ENCODE peak calls at places on chromosomes 7 and 10, in five cellular contexts. N is T-helper 17 cell, Z is AG04450, P is NCI-H1092, L is NCI-H2029 treated with DMSO at 0.1 percent for 48 hours. S is an unnamed sample.

GRCh38 chr7:26321440-26321839 is 29.8 kb downstream of the SNX10 start:
- DNase-seq in N (no peak), Z (no peak), P (no peak), L (no peak), S (no peak)

GRCh38 chr10:33413093-33413442 is 78.6 kb upstream of the NRP1 start:
- DNase-seq in N (no peak), Z (no peak), P (no peak), L (no peak), S (no peak)

GRCh38 chr10:22320591-22321155 is at the start of gene BMI1:
- DNase-seq in N (peak; percentile 44), Z (peak; percentile 33), P (peak; percentile 44), L (no peak), S (peak; percentile 59)

GRCh38 chr10:18140149-18140956 is at the start of gene CACNB2:
- DNase-seq in N (no peak), Z (no peak), P (peak; percentile 3), L (no peak), S (no peak)

GRCh38 chr10:30587522-30588031 is 42.0 kb downstream of the LYZL2 start:
- DNase-seq in N (no peak), Z (no peak), P (no peak), L (no peak), S (peak; percentile 74)

GRCh38 chr7:63117-63480 is 129.3 kb upstream of the FAM20C start:
- DNase-seq in N (no peak), Z (no peak), P (no peak), L (no peak), S (no peak)

GRCh38 chr7:49483142-49483541 is 290.3 kb upstream of the VWC2 start:
- DNase-seq in N (no peak), Z (no peak), P (no peak), L (no peak), S (no peak)

GRCh38 chr7:20804376-20804775 is 17.7 kb upstream of the SP8 start:
- DNase-seq in N (no peak), Z (no peak), P (no peak), L (no peak), S (no peak)

GRCh38 chr10:127243490-127244272 is 47.3 kb upstream of the INSYN2A start:
- DNase-seq in N (no peak), Z (no peak), P (no peak), L (no peak), S (no peak)

GRCh38 chr10:69180525-69181204 is 631 bp downstream of the SUPV3L1 start:
- DNase-seq in N (no peak), Z (no peak), P (no peak), L (no peak), S (no peak)

GRCh38 chr10:56349611-56350010 is 11.4 kb downstream of the ZWINT start:
- DNase-seq in N (no peak), Z (no peak), P (no peak), L (no peak), S (no peak)

GRCh38 chr7:27123477-27124053 is 7.0 kb downstream of the HOXA4 start:
- DNase-seq in N (no peak), Z (no peak), P (no peak), L (no peak), S (no peak)

GRCh38 chr10:122646511-122647382 is 52.9 kb downstream of the C10orf120 start:
- DNase-seq in N (no peak), Z (no peak), P (no peak), L (no peak), S (no peak)

GRCh38 chr7:73721237-73721848 is 1.9 kb upstream of the STX1A start:
- DNase-seq in N (no peak), Z (no peak), P (peak; percentile 96), L (peak; percentile 76), S (no peak)

GRCh38 chr10:48480397-48481374 is 124.2 kb downstream of the ARHGAP22 start:
- DNase-seq in N (no peak), Z (no peak), P (no peak), L (no peak), S (no peak)

GRCh38 chr7:101678713-101679112 is 49.6 kb upstream of the MYL10 start:
- DNase-seq in N (no peak), Z (no peak), P (no peak), L (no peak), S (no peak)

GRCh38 chr7:86469680-86470295 is 173.9 kb upstream of the GRM3 start:
- DNase-seq in N (no peak), Z (no peak), P (peak; percentile 78), L (peak; percentile 57), S (peak; percentile 6)

GRCh38 chr7:29304756-29305155 is 110.2 kb downstream of the CHN2 start:
- DNase-seq in N (no peak), Z (no peak), P (no peak), L (no peak), S (no peak)

GRCh38 chr10:103727546-103727963 is 127.8 kb downstream of the SH3PXD2A start:
- DNase-seq in N (no peak), Z (no peak), P (no peak), L (no peak), S (no peak)

GRCh38 chr7:95317546-95317945 is 6.8 kb downstream of the PON1 start:
- DNase-seq in N (no peak), Z (no peak), P (peak; percentile 18), L (no peak), S (no peak)

GRCh38 chr7:136677456-136678365 is 190.7 kb upstream of the CHRM2 start:
- DNase-seq in N (no peak), Z (no peak), P (no peak), L (no peak), S (no peak)

GRCh38 chr7:1458676-1459511 is at the start of gene MICALL2:
- DNase-seq in N (no peak), Z (peak; percentile 65), P (peak; percentile 29), L (no peak), S (no peak)

GRCh38 chr7:22452142-22452763 is 47.7 kb downstream of the STEAP1B start:
- DNase-seq in N (peak; percentile 17), Z (no peak), P (no peak), L (no peak), S (peak; percentile 53)

GRCh38 chr10:22682237-22683192 is 31.9 kb downstream of the PIP4K2A start:
- DNase-seq in N (no peak), Z (no peak), P (no peak), L (no peak), S (no peak)

GRCh38 chr10:34696423-34696822 is 118.7 kb downstream of the PARD3 start:
- DNase-seq in N (no peak), Z (no peak), P (no peak), L (no peak), S (no peak)

GRCh38 chr7:35424869-35425495 is 171.1 kb upstream of the TBX20 start:
- DNase-seq in N (peak; percentile 44), Z (peak; percentile 10), P (peak; percentile 56), L (no peak), S (peak; percentile 15)

GRCh38 chr10:47036771-47037170 is 125.5 kb downstream of the PTPN20 start:
- DNase-seq in N (no peak), Z (no peak), P (no peak), L (no peak), S (no peak)

GRCh38 chr7:69698109-69698840 is 100.0 kb downstream of the AUTS2 start:
- DNase-seq in N (no peak), Z (no peak), P (no peak), L (no peak), S (no peak)

GRCh38 chr7:6652446-6653011 is 15.4 kb downstream of the ZNF316 start:
- DNase-seq in N (no peak), Z (no peak), P (no peak), L (no peak), S (no peak)

GRCh38 chr7:100483728-100484635 is at the start of gene NYAP1:
- DNase-seq in N (no peak), Z (no peak), P (peak; percentile 43), L (no peak), S (peak; percentile 37)

GRCh38 chr7:103772171-103772570 is 217.3 kb downstream of the RELN start:
- DNase-seq in N (no peak), Z (no peak), P (no peak), L (no peak), S (no peak)

GRCh38 chr10:70776455-70777005 is 8.6 kb downstream of the TBATA start:
- DNase-seq in N (no peak), Z (no peak), P (no peak), L (no peak), S (no peak)

GRCh38 chr7:29629507-29629906 is 65.9 kb downstream of the PRR15 start:
- DNase-seq in N (no peak), Z (no peak), P (no peak), L (no peak), S (no peak)

GRCh38 chr10:116783011-116783655 is 40.8 kb upstream of the HSPA12A start:
- DNase-seq in N (no peak), Z (no peak), P (no peak), L (no peak), S (no peak)

GRCh38 chr10:34280599-34281374 is 534.3 kb downstream of the PARD3 start:
- DNase-seq in N (no peak), Z (peak; percentile 89), P (no peak), L (no peak), S (no peak)

GRCh38 chr7:56079450-56080185 is 13.1 kb downstream of the PHKG1 start:
- DNase-seq in N (no peak), Z (no peak), P (peak; percentile 87), L (peak; percentile 95), S (no peak)

GRCh38 chr7:50335795-50336754 is 31.6 kb downstream of the IKZF1 start:
- DNase-seq in N (peak; percentile 61), Z (no peak), P (no peak), L (no peak), S (peak; percentile 44)

S was measured in naive B cell.